ENCODE peak calls at places on chromosomes 13 and 19, in six cellular contexts. One of them, this sample, is unnamed.
A peak's percentile ranks its signal among the peaks of the same experiment; 100 is the strongest.

GRCh38 chr19:50465986-50466771 is 10.1 kb upstream of the EMC10 start:
- DNase-seq in stimulated activated naive CD8-positive, alpha-beta T cell treated with anti-CD3 and anti-CD28 coated beads, Interleukin-15, Interleukin-2, amounts not matched to agents 100 U/mL and 50 U/mL, for 24 hours: no peak
- DNase-seq in ovary: no peak
- DNase-seq in T1000: no peak
- DNase-seq in cardiac muscle cell: no peak
- DNase-seq in fibroblast of lung: peak; percentile 4
- DNase-seq in this sample: peak; percentile 38

GRCh38 chr19:53525922-53526321 is 12.0 kb upstream of the ZNF331 start:
- DNase-seq in cardiac muscle cell: no peak
- DNase-seq in ovary: no peak
- DNase-seq in T1000: no peak
- DNase-seq in fibroblast of lung: no peak
- DNase-seq in stimulated activated naive CD8-positive, alpha-beta T cell treated with anti-CD3 and anti-CD28 coated beads, Interleukin-15, Interleukin-2, amounts not matched to agents 100 U/mL and 50 U/mL, for 24 hours: no peak
- DNase-seq in this sample: no peak

GRCh38 chr19:7637374-7638256 is 705 bp downstream of the STXBP2 start:
- DNase-seq in ovary: no peak
- DNase-seq in T1000: no peak
- DNase-seq in stimulated activated naive CD8-positive, alpha-beta T cell treated with anti-CD3 and anti-CD28 coated beads, Interleukin-15, Interleukin-2, amounts not matched to agents 100 U/mL and 50 U/mL, for 24 hours: peak; percentile 27
- DNase-seq in cardiac muscle cell: peak; percentile 57
- DNase-seq in fibroblast of lung: no peak
- DNase-seq in this sample: peak; percentile 12

GRCh38 chr13:23354520-23354919 is 79.0 kb downstream of the SACS start:
- DNase-seq in ovary: no peak
- DNase-seq in stimulated activated naive CD8-positive, alpha-beta T cell treated with anti-CD3 and anti-CD28 coated beads, Interleukin-15, Interleukin-2, amounts not matched to agents 100 U/mL and 50 U/mL, for 24 hours: no peak
- DNase-seq in cardiac muscle cell: no peak
- DNase-seq in T1000: no peak
- DNase-seq in fibroblast of lung: no peak
- DNase-seq in this sample: no peak

GRCh38 chr19:43625918-43626579 is 6.6 kb upstream of the ZNF428 start:
- DNase-seq in fibroblast of lung: no peak
- DNase-seq in ovary: no peak
- DNase-seq in T1000: no peak
- DNase-seq in cardiac muscle cell: peak; percentile 43
- DNase-seq in stimulated activated naive CD8-positive, alpha-beta T cell treated with anti-CD3 and anti-CD28 coated beads, Interleukin-15, Interleukin-2, amounts not matched to agents 100 U/mL and 50 U/mL, for 24 hours: peak; percentile 37
- DNase-seq in this sample: no peak

GRCh38 chr13:104385409-104385808 is 1319.2 kb upstream of the SLC10A2 start:
- DNase-seq in T1000: no peak
- DNase-seq in cardiac muscle cell: peak; percentile 68
- DNase-seq in stimulated activated naive CD8-positive, alpha-beta T cell treated with anti-CD3 and anti-CD28 coated beads, Interleukin-15, Interleukin-2, amounts not matched to agents 100 U/mL and 50 U/mL, for 24 hours: no peak
- DNase-seq in ovary: no peak
- DNase-seq in fibroblast of lung: peak; percentile 88
- DNase-seq in this sample: peak; percentile 46

GRCh38 chr13:45280751-45281634 is 60.0 kb downstream of the TPT1 start:
- DNase-seq in T1000: peak; percentile 1
- DNase-seq in cardiac muscle cell: peak; percentile 81
- DNase-seq in fibroblast of lung: peak; percentile 82
- DNase-seq in ovary: peak; percentile 67
- DNase-seq in stimulated activated naive CD8-positive, alpha-beta T cell treated with anti-CD3 and anti-CD28 coated beads, Interleukin-15, Interleukin-2, amounts not matched to agents 100 U/mL and 50 U/mL, for 24 hours: peak; percentile 71
- DNase-seq in this sample: peak; percentile 94

GRCh38 chr13:87907202-87907601 is 236.0 kb downstream of the SLITRK5 start:
- DNase-seq in ovary: no peak
- DNase-seq in cardiac muscle cell: no peak
- DNase-seq in fibroblast of lung: no peak
- DNase-seq in T1000: no peak
- DNase-seq in stimulated activated naive CD8-positive, alpha-beta T cell treated with anti-CD3 and anti-CD28 coated beads, Interleukin-15, Interleukin-2, amounts not matched to agents 100 U/mL and 50 U/mL, for 24 hours: no peak
- DNase-seq in this sample: no peak

GRCh38 chr13:33678906-33679657 is 138.9 kb upstream of the RFC3 start:
- DNase-seq in fibroblast of lung: peak; percentile 84
- DNase-seq in stimulated activated naive CD8-positive, alpha-beta T cell treated with anti-CD3 and anti-CD28 coated beads, Interleukin-15, Interleukin-2, amounts not matched to agents 100 U/mL and 50 U/mL, for 24 hours: peak; percentile 73
- DNase-seq in cardiac muscle cell: peak; percentile 94
- DNase-seq in ovary: peak; percentile 60
- DNase-seq in T1000: no peak
- DNase-seq in this sample: peak; percentile 81

GRCh38 chr13:56189439-56189838 is 951.3 kb upstream of the PRR20A start:
- DNase-seq in cardiac muscle cell: no peak
- DNase-seq in T1000: no peak
- DNase-seq in stimulated activated naive CD8-positive, alpha-beta T cell treated with anti-CD3 and anti-CD28 coated beads, Interleukin-15, Interleukin-2, amounts not matched to agents 100 U/mL and 50 U/mL, for 24 hours: no peak
- DNase-seq in fibroblast of lung: no peak
- DNase-seq in ovary: no peak
- DNase-seq in this sample: no peak

GRCh38 chr13:46759861-46760260 is 37.1 kb downstream of the ESD start:
- DNase-seq in stimulated activated naive CD8-positive, alpha-beta T cell treated with anti-CD3 and anti-CD28 coated beads, Interleukin-15, Interleukin-2, amounts not matched to agents 100 U/mL and 50 U/mL, for 24 hours: no peak
- DNase-seq in ovary: no peak
- DNase-seq in cardiac muscle cell: peak; percentile 34
- DNase-seq in T1000: no peak
- DNase-seq in fibroblast of lung: no peak
- DNase-seq in this sample: no peak

GRCh38 chr13:51303063-51303552 is 36.4 kb upstream of the SERPINE3 start:
- DNase-seq in fibroblast of lung: no peak
- DNase-seq in cardiac muscle cell: no peak
- DNase-seq in stimulated activated naive CD8-positive, alpha-beta T cell treated with anti-CD3 and anti-CD28 coated beads, Interleukin-15, Interleukin-2, amounts not matched to agents 100 U/mL and 50 U/mL, for 24 hours: no peak
- DNase-seq in ovary: no peak
- DNase-seq in T1000: no peak
- DNase-seq in this sample: no peak

GRCh38 chr13:80303225-80303811 is 37.6 kb downstream of the SPRY2 start:
- DNase-seq in fibroblast of lung: no peak
- DNase-seq in T1000: no peak
- DNase-seq in ovary: no peak
- DNase-seq in cardiac muscle cell: no peak
- DNase-seq in stimulated activated naive CD8-positive, alpha-beta T cell treated with anti-CD3 and anti-CD28 coated beads, Interleukin-15, Interleukin-2, amounts not matched to agents 100 U/mL and 50 U/mL, for 24 hours: no peak
- DNase-seq in this sample: no peak

GRCh38 chr19:18408053-18408476 is 10.6 kb upstream of the LRRC25 start:
- DNase-seq in fibroblast of lung: no peak
- DNase-seq in ovary: no peak
- DNase-seq in T1000: no peak
- DNase-seq in cardiac muscle cell: no peak
- DNase-seq in stimulated activated naive CD8-positive, alpha-beta T cell treated with anti-CD3 and anti-CD28 coated beads, Interleukin-15, Interleukin-2, amounts not matched to agents 100 U/mL and 50 U/mL, for 24 hours: peak; percentile 52
- DNase-seq in this sample: no peak

GRCh38 chr19:48190288-48191284 is 20.1 kb downstream of the ZSWIM9 start:
- DNase-seq in T1000: peak; percentile 65
- DNase-seq in stimulated activated naive CD8-positive, alpha-beta T cell treated with anti-CD3 and anti-CD28 coated beads, Interleukin-15, Interleukin-2, amounts not matched to agents 100 U/mL and 50 U/mL, for 24 hours: peak; percentile 56
- DNase-seq in ovary: no peak
- DNase-seq in cardiac muscle cell: peak; percentile 79
- DNase-seq in fibroblast of lung: peak; percentile 96
- DNase-seq in this sample: peak; percentile 98

GRCh38 chr19:18274776-18275356 is 614 bp upstream of the IQCN start:
- DNase-seq in cardiac muscle cell: peak; percentile 90
- DNase-seq in T1000: peak; percentile 66
- DNase-seq in stimulated activated naive CD8-positive, alpha-beta T cell treated with anti-CD3 and anti-CD28 coated beads, Interleukin-15, Interleukin-2, amounts not matched to agents 100 U/mL and 50 U/mL, for 24 hours: peak; percentile 46
- DNase-seq in fibroblast of lung: peak; percentile 86
- DNase-seq in ovary: peak; percentile 93
- DNase-seq in this sample: peak; percentile 96

GRCh38 chr13:72180253-72180952 is 313.4 kb upstream of the DACH1 start:
- DNase-seq in fibroblast of lung: peak; percentile 92
- DNase-seq in stimulated activated naive CD8-positive, alpha-beta T cell treated with anti-CD3 and anti-CD28 coated beads, Interleukin-15, Interleukin-2, amounts not matched to agents 100 U/mL and 50 U/mL, for 24 hours: no peak
- DNase-seq in T1000: no peak
- DNase-seq in cardiac muscle cell: no peak
- DNase-seq in ovary: no peak
- DNase-seq in this sample: peak; percentile 81

GRCh38 chr13:32116210-32116609 is 84.6 kb downstream of the FRY start:
- DNase-seq in fibroblast of lung: peak; percentile 35
- DNase-seq in stimulated activated naive CD8-positive, alpha-beta T cell treated with anti-CD3 and anti-CD28 coated beads, Interleukin-15, Interleukin-2, amounts not matched to agents 100 U/mL and 50 U/mL, for 24 hours: no peak
- DNase-seq in cardiac muscle cell: peak; percentile 68
- DNase-seq in T1000: no peak
- DNase-seq in ovary: no peak
- DNase-seq in this sample: no peak

GRCh38 chr19:33156354-33156753 is 24.4 kb downstream of the WDR88 start:
- DNase-seq in stimulated activated naive CD8-positive, alpha-beta T cell treated with anti-CD3 and anti-CD28 coated beads, Interleukin-15, Interleukin-2, amounts not matched to agents 100 U/mL and 50 U/mL, for 24 hours: no peak
- DNase-seq in ovary: no peak
- DNase-seq in fibroblast of lung: peak; percentile 33
- DNase-seq in T1000: no peak
- DNase-seq in cardiac muscle cell: peak; percentile 83
- DNase-seq in this sample: peak; percentile 38

GRCh38 chr13:74129500-74130144 is 4.6 kb downstream of the KLF12 start:
- DNase-seq in stimulated activated naive CD8-positive, alpha-beta T cell treated with anti-CD3 and anti-CD28 coated beads, Interleukin-15, Interleukin-2, amounts not matched to agents 100 U/mL and 50 U/mL, for 24 hours: peak; percentile 37
- DNase-seq in ovary: no peak
- DNase-seq in T1000: no peak
- DNase-seq in cardiac muscle cell: no peak
- DNase-seq in fibroblast of lung: peak; percentile 27
- DNase-seq in this sample: no peak

GRCh38 chr19:9498183-9498902 is at the start of gene ZNF560:
- DNase-seq in cardiac muscle cell: peak; percentile 41
- DNase-seq in T1000: peak; percentile 90
- DNase-seq in fibroblast of lung: peak; percentile 21
- DNase-seq in stimulated activated naive CD8-positive, alpha-beta T cell treated with anti-CD3 and anti-CD28 coated beads, Interleukin-15, Interleukin-2, amounts not matched to agents 100 U/mL and 50 U/mL, for 24 hours: peak; percentile 21
- DNase-seq in ovary: no peak
- DNase-seq in this sample: peak; percentile 52

GRCh38 chr19:48975947-48976847 is 11.1 kb downstream of the FTL start:
- DNase-seq in stimulated activated naive CD8-positive, alpha-beta T cell treated with anti-CD3 and anti-CD28 coated beads, Interleukin-15, Interleukin-2, amounts not matched to agents 100 U/mL and 50 U/mL, for 24 hours: no peak
- DNase-seq in T1000: no peak
- DNase-seq in cardiac muscle cell: no peak
- DNase-seq in fibroblast of lung: no peak
- DNase-seq in ovary: no peak
- DNase-seq in this sample: no peak

GRCh38 chr19:18044825-18045304 is 36.9 kb downstream of the ARRDC2 start:
- DNase-seq in ovary: no peak
- DNase-seq in cardiac muscle cell: peak; percentile 76
- DNase-seq in fibroblast of lung: peak; percentile 63
- DNase-seq in stimulated activated naive CD8-positive, alpha-beta T cell treated with anti-CD3 and anti-CD28 coated beads, Interleukin-15, Interleukin-2, amounts not matched to agents 100 U/mL and 50 U/mL, for 24 hours: peak; percentile 91
- DNase-seq in T1000: no peak
- DNase-seq in this sample: peak; percentile 74

GRCh38 chr19:48445256-48445605 is 552 bp upstream of the GRWD1 start:
- DNase-seq in cardiac muscle cell: peak; percentile 96
- DNase-seq in T1000: peak; percentile 64
- DNase-seq in stimulated activated naive CD8-positive, alpha-beta T cell treated with anti-CD3 and anti-CD28 coated beads, Interleukin-15, Interleukin-2, amounts not matched to agents 100 U/mL and 50 U/mL, for 24 hours: no peak
- DNase-seq in ovary: no peak
- DNase-seq in fibroblast of lung: peak; percentile 93
- DNase-seq in this sample: peak; percentile 92

GRCh38 chr19:35692010-35692409 is 12.3 kb upstream of the ZBTB32 start:
- DNase-seq in cardiac muscle cell: no peak
- DNase-seq in fibroblast of lung: no peak
- DNase-seq in ovary: no peak
- DNase-seq in stimulated activated naive CD8-positive, alpha-beta T cell treated with anti-CD3 and anti-CD28 coated beads, Interleukin-15, Interleukin-2, amounts not matched to agents 100 U/mL and 50 U/mL, for 24 hours: no peak
- DNase-seq in T1000: no peak
- DNase-seq in this sample: no peak

GRCh38 chr13:105914637-105915036 is 620.8 kb downstream of the EFNB2 start:
- DNase-seq in fibroblast of lung: peak; percentile 84
- DNase-seq in stimulated activated naive CD8-positive, alpha-beta T cell treated with anti-CD3 and anti-CD28 coated beads, Interleukin-15, Interleukin-2, amounts not matched to agents 100 U/mL and 50 U/mL, for 24 hours: no peak
- DNase-seq in cardiac muscle cell: peak; percentile 78
- DNase-seq in T1000: no peak
- DNase-seq in ovary: no peak
- DNase-seq in this sample: no peak

GRCh38 chr13:92137519-92137918 is 739.1 kb downstream of the GPC5 start:
- DNase-seq in fibroblast of lung: peak; percentile 1
- DNase-seq in T1000: no peak
- DNase-seq in cardiac muscle cell: peak; percentile 68
- DNase-seq in ovary: no peak
- DNase-seq in stimulated activated naive CD8-positive, alpha-beta T cell treated with anti-CD3 and anti-CD28 coated beads, Interleukin-15, Interleukin-2, amounts not matched to agents 100 U/mL and 50 U/mL, for 24 hours: no peak
- DNase-seq in this sample: no peak

GRCh38 chr13:24208314-24208713 is 47.8 kb downstream of the SPATA13 start:
- DNase-seq in ovary: no peak
- DNase-seq in fibroblast of lung: peak; percentile 90
- DNase-seq in stimulated activated naive CD8-positive, alpha-beta T cell treated with anti-CD3 and anti-CD28 coated beads, Interleukin-15, Interleukin-2, amounts not matched to agents 100 U/mL and 50 U/mL, for 24 hours: no peak
- DNase-seq in T1000: peak; percentile 19
- DNase-seq in cardiac muscle cell: peak; percentile 82
- DNase-seq in this sample: peak; percentile 91

This sample was measured in astrocyte of the hippocampus.